ENCODE peak calls at places on chromosome 7, in four cellular contexts. A is A549, N is WTC11, R is HepG2. K is an unnamed sample.

GRCh38 chr7:126698446-126698845 is 554.3 kb downstream of the GRM8 start:
- DNase-seq in R (no peak), A (no peak), N (no peak), K (no peak)

GRCh38 chr7:158471716-158472115 is 115.9 kb downstream of the PTPRN2 start:
- DNase-seq in A (no peak), N (no peak), R (no peak), K (no peak)

GRCh38 chr7:12212051-12212485 is 974 bp downstream of the TMEM106B start:
- DNase-seq in A (no peak), N (no peak), R (peak; percentile 15), K (peak; percentile 18)

GRCh38 chr7:149855368-149856305 is 17.5 kb downstream of the ZNF862 start:
- DNase-seq in A (no peak), N (no peak), R (peak; percentile 30), K (peak; percentile 81)

GRCh38 chr7:1696671-1697498 is 26.8 kb downstream of the ELFN1 start:
- DNase-seq in N (peak; percentile 10), A (no peak), R (no peak), K (no peak)

GRCh38 chr7:130281227-130281626 is 11.7 kb upstream of the CPA4 start:
- DNase-seq in N (no peak), R (no peak), A (no peak), K (no peak)

GRCh38 chr7:47543659-47544058 is 38.3 kb downstream of the TNS3 start:
- DNase-seq in A (no peak), R (no peak), N (no peak), K (no peak)

GRCh38 chr7:107162466-107162865 is 6.3 kb upstream of the HBP1 start:
- DNase-seq in A (no peak), N (no peak), R (no peak), K (no peak)

GRCh38 chr7:35748348-35748747 is 52.5 kb upstream of the SEPTIN7 start:
- DNase-seq in A (no peak), N (no peak), R (no peak), K (no peak)

GRCh38 chr7:156766666-156767065 is 126.1 kb downstream of the RNF32 start:
- DNase-seq in N (no peak), A (no peak), R (no peak), K (no peak)

GRCh38 chr7:121034929-121035328 is 46.4 kb downstream of the CPED1 start:
- DNase-seq in N (no peak), A (no peak), R (no peak), K (peak; percentile 48)

GRCh38 chr7:151461096-151461941 is 21.4 kb upstream of the CRYGN start:
- DNase-seq in R (no peak), N (no peak), A (no peak), K (no peak)

GRCh38 chr7:134886353-134887057 is 99.8 kb upstream of the AGBL3 start:
- DNase-seq in R (peak; percentile 21), N (no peak), A (peak; percentile 14), K (no peak)

GRCh38 chr7:150784120-150784736 is 15.9 kb downstream of the TMEM176B start:
- DNase-seq in N (no peak), R (peak; percentile 50), A (no peak), K (peak; percentile 5)

GRCh38 chr7:128203710-128204214 is 37.3 kb upstream of the LEP start:
- DNase-seq in R (no peak), N (no peak), A (no peak), K (no peak)

GRCh38 chr7:38699481-38699880 is 68.3 kb upstream of the AMPH start:
- DNase-seq in N (no peak), A (no peak), R (no peak), K (no peak)

GRCh38 chr7:116812905-116813304 is 49.5 kb upstream of the CAPZA2 start:
- DNase-seq in R (no peak), A (no peak), N (no peak), K (no peak)

GRCh38 chr7:30927040-30927439 is 15.4 kb downstream of the AQP1 start:
- DNase-seq in R (no peak), N (no peak), A (no peak), K (no peak)

GRCh38 chr7:1170741-1171501 is 10.9 kb upstream of the ZFAND2A start:
- DNase-seq in N (no peak), R (peak; percentile 28), A (no peak), K (no peak)

GRCh38 chr7:106050002-106050742 is 61.9 kb downstream of the SYPL1 start:
- DNase-seq in N (peak; percentile 46), A (no peak), R (peak; percentile 79), K (peak; percentile 46)

GRCh38 chr7:25662881-25663588 is 434.7 kb upstream of the NPVF start:
- DNase-seq in N (no peak), A (no peak), R (no peak), K (no peak)

GRCh38 chr7:108454674-108455523 is 1.3 kb downstream of the NRCAM start:
- DNase-seq in N (peak; percentile 52), A (peak; percentile 61), R (no peak), K (no peak)
- TF ChIP-seq HMGXB4 in N (peak; percentile 86), A (no peak), R (no peak), K (no peak)

DNA sequence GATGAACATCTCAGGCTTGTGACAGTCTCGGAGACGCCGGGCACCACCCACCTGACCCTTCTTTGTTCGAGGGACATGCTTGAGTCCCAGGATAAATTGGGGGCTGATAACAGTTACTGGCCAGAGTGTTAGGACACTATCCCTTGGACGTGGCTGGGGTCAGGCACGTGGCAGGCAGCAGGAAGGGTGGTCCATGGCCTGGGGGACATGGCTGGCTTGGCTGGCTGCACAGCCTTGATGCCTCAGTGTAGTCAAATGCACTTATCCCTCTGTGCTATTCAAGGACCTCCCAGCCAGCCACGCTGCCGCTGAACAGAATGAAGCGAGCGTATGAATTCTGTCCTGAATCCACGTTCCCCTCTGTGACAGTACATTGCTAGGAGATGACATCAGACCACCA is 662.0 kb upstream of the FOXK1 start:
- DNase-seq in R (no peak), N (no peak), A (no peak), K (no peak)
- TF ChIP-seq HMGXB4 in R (no peak), N (no peak), A (no peak), K (no peak)

DNA sequence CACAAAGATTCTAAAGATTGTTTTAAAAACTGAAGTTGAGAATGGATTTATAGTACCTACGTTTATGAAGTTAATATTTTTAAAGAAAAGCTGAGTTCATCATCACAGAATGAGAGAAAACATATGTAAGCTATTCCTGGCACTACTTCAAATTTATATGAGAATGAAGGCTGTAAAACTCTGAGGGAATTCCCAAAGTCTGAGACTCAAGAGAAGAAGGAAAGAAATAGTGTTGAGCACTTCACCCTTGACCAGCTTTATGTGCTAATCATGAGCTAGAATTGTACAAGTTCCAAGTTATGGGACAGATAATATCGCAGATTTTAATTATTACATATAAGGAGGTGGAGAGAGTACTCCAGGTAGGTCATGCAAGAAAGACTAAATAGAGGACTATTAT is 323.7 kb upstream of the GNAI1 start:
- DNase-seq in A (no peak), N (no peak), R (no peak), K (no peak)
- TF ChIP-seq HMGXB4 in A (no peak), N (no peak), R (no peak), K (no peak)

GRCh38 chr7:88399036-88399435 is 92.3 kb upstream of the STEAP4 start:
- DNase-seq in A (no peak), N (no peak), R (no peak), K (no peak)

GRCh38 chr7:88396948-88397322 is 90.2 kb upstream of the STEAP4 start:
- DNase-seq in R (no peak), A (no peak), N (no peak), K (no peak)

GRCh38 chr7:88402529-88402928 is 95.8 kb upstream of the STEAP4 start:
- DNase-seq in N (no peak), A (no peak), R (no peak), K (no peak)

GRCh38 chr7:88396295-88396947 is 89.7 kb upstream of the STEAP4 start:
- DNase-seq in R (no peak), A (no peak), N (no peak), K (no peak)

GRCh38 chr7:88401009-88401623 is 94.4 kb upstream of the STEAP4 start:
- DNase-seq in A (peak; percentile 4), R (peak; percentile 14), N (no peak), K (peak; percentile 23)
- TF ChIP-seq HMGXB4 in A (no peak), R (no peak), N (no peak), K (no peak)

DNA sequence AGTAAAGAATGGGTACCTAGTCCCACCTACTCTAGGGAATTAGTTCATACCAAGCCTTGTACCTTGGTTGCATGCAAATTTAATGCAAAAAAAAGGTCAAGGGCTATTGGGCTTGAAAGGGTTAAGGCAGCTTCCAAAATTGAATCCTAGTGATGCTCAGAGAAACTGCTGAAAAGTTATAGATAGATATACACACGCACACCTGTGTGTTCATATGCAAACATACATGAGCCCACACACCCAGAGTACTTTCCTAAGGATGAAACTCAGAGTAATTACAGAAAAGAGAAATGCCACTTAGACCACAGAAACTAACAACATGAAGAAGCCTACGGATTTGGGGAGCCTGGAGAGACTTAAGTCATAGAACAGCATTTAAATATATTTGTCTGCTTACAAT is 1.5 kb downstream of the SLC25A13 start:
- DNase-seq in N (no peak), R (no peak), A (no peak), K (no peak)
- TF ChIP-seq HMGXB4 in N (no peak), R (no peak), A (no peak), K (no peak)

GRCh38 chr7:75888464-75889222 is 9.8 kb downstream of the RHBDD2 start:
- DNase-seq in N (no peak), R (no peak), A (no peak), K (no peak)

GRCh38 chr7:75889826-75890225 is 11.0 kb downstream of the RHBDD2 start:
- DNase-seq in A (no peak), R (no peak), N (no peak), K (no peak)

GRCh38 chr7:75891815-75892411 is 13.1 kb downstream of the RHBDD2 start:
- DNase-seq in R (no peak), A (no peak), N (no peak), K (no peak)

GRCh38 chr7:75889223-75889825 is 10.5 kb downstream of the RHBDD2 start:
- DNase-seq in N (no peak), R (no peak), A (no peak), K (no peak)

GRCh38 chr7:75892634-75893272 is 13.9 kb downstream of the RHBDD2 start:
- DNase-seq in A (no peak), N (no peak), R (no peak), K (peak; percentile 50)
- TF ChIP-seq HMGXB4 in A (no peak), N (no peak), R (no peak), K (no peak)

GRCh38 chr7:50723888-50724287 is 58.8 kb downstream of the GRB10 start:
- DNase-seq in R (no peak), A (no peak), N (no peak), K (no peak)
- TF ChIP-seq HMGXB4 in R (no peak), A (no peak), N (no peak), K (no peak)

GRCh38 chr7:112357136-112357535 is 93.1 kb upstream of the IFRD1 start:
- DNase-seq in A (no peak), N (peak; percentile 21), R (no peak), K (no peak)
- TF ChIP-seq HMGXB4 in A (no peak), N (no peak), R (no peak), K (no peak)

K was measured in K562.